ENCODE peak calls at places on chromosomes 4 and X, in nine cellular contexts. One of them, this sample, is unnamed.
A peak's percentile ranks its signal among the peaks of the same experiment; 100 is the strongest.

GRCh38 chr4:184355111-184355604 is 119.2 kb downstream of the IRF2 start:
- DNase-seq in astrocyte: peak; percentile 81
- DNase-seq in OCI-LY7: peak; percentile 68
- DNase-seq in fibroblast of pulmonary artery: peak; percentile 99
- DNase-seq in fibroblast of lung: peak; percentile 86
- DNase-seq in tibial nerve: peak; percentile 31
- DNase-seq in foreskin fibroblast: peak; percentile 97
- DNase-seq in body of pancreas: no peak
- DNase-seq in AG10803: peak; percentile 86
- DNase-seq in this sample: peak; percentile 98

GRCh38 chrX:18348047-18348446 is 6.4 kb downstream of the SCML2 start:
- DNase-seq in AG10803: peak; percentile 4
- DNase-seq in tibial nerve: no peak
- DNase-seq in fibroblast of pulmonary artery: no peak
- DNase-seq in foreskin fibroblast: peak; percentile 9
- DNase-seq in OCI-LY7: no peak
- DNase-seq in fibroblast of lung: peak; percentile 13
- DNase-seq in astrocyte: peak; percentile 12
- DNase-seq in body of pancreas: no peak
- DNase-seq in this sample: no peak

GRCh38 chr4:16194199-16194598 is 32.1 kb downstream of the TAPT1 start:
- DNase-seq in foreskin fibroblast: no peak
- DNase-seq in AG10803: peak; percentile 78
- DNase-seq in astrocyte: peak; percentile 88
- DNase-seq in fibroblast of lung: peak; percentile 91
- DNase-seq in body of pancreas: no peak
- DNase-seq in fibroblast of pulmonary artery: peak; percentile 36
- DNase-seq in tibial nerve: no peak
- DNase-seq in OCI-LY7: no peak
- DNase-seq in this sample: peak; percentile 33

GRCh38 chr4:152209772-152210493 is 326.0 kb downstream of the FBXW7 start:
- DNase-seq in fibroblast of lung: peak; percentile 39
- DNase-seq in AG10803: peak; percentile 4
- DNase-seq in body of pancreas: no peak
- DNase-seq in tibial nerve: no peak
- DNase-seq in astrocyte: peak; percentile 33
- DNase-seq in fibroblast of pulmonary artery: no peak
- DNase-seq in OCI-LY7: no peak
- DNase-seq in foreskin fibroblast: no peak
- DNase-seq in this sample: no peak

GRCh38 chr4:7031526-7032449 is 11.4 kb upstream of the TADA2B start:
- DNase-seq in AG10803: no peak
- DNase-seq in fibroblast of lung: peak; percentile 25
- DNase-seq in tibial nerve: no peak
- DNase-seq in astrocyte: no peak
- DNase-seq in body of pancreas: no peak
- DNase-seq in foreskin fibroblast: no peak
- DNase-seq in fibroblast of pulmonary artery: no peak
- DNase-seq in OCI-LY7: no peak
- DNase-seq in this sample: no peak

GRCh38 chr4:108762559-108763225 is at the start of gene ETNPPL:
- DNase-seq in tibial nerve: no peak
- DNase-seq in body of pancreas: peak; percentile 42
- DNase-seq in AG10803: no peak
- DNase-seq in foreskin fibroblast: peak; percentile 49
- DNase-seq in fibroblast of lung: peak; percentile 21
- DNase-seq in astrocyte: no peak
- DNase-seq in OCI-LY7: no peak
- DNase-seq in fibroblast of pulmonary artery: peak; percentile 3
- DNase-seq in this sample: peak; percentile 6

GRCh38 chrX:7083468-7084396 is 63.8 kb upstream of the STS start:
- DNase-seq in body of pancreas: no peak
- DNase-seq in AG10803: peak; percentile 92
- DNase-seq in OCI-LY7: peak; percentile 90
- DNase-seq in foreskin fibroblast: peak; percentile 88
- DNase-seq in astrocyte: peak; percentile 99
- DNase-seq in fibroblast of lung: peak; percentile 99
- DNase-seq in tibial nerve: no peak
- DNase-seq in fibroblast of pulmonary artery: peak; percentile 78
- DNase-seq in this sample: peak; percentile 74

GRCh38 chr4:4426511-4427477 is 39.9 kb downstream of the NSG1 start:
- DNase-seq in AG10803: no peak
- DNase-seq in OCI-LY7: no peak
- DNase-seq in fibroblast of lung: peak; percentile 42
- DNase-seq in foreskin fibroblast: no peak
- DNase-seq in tibial nerve: no peak
- DNase-seq in astrocyte: no peak
- DNase-seq in body of pancreas: no peak
- DNase-seq in fibroblast of pulmonary artery: no peak
- DNase-seq in this sample: no peak

GRCh38 chrX:105331244-105331643 is 110.8 kb upstream of the TEX13A start:
- DNase-seq in fibroblast of lung: peak; percentile 48
- DNase-seq in astrocyte: peak; percentile 46
- DNase-seq in fibroblast of pulmonary artery: peak; percentile 66
- DNase-seq in tibial nerve: no peak
- DNase-seq in body of pancreas: no peak
- DNase-seq in AG10803: peak; percentile 9
- DNase-seq in OCI-LY7: no peak
- DNase-seq in foreskin fibroblast: peak; percentile 70
- DNase-seq in this sample: peak; percentile 53

GRCh38 chr4:184688447-184688846 is 38.9 kb downstream of the PRIMPOL start:
- DNase-seq in foreskin fibroblast: peak; percentile 95
- DNase-seq in OCI-LY7: no peak
- DNase-seq in fibroblast of lung: peak; percentile 94
- DNase-seq in AG10803: peak; percentile 89
- DNase-seq in body of pancreas: no peak
- DNase-seq in astrocyte: peak; percentile 93
- DNase-seq in fibroblast of pulmonary artery: peak; percentile 83
- DNase-seq in tibial nerve: no peak
- DNase-seq in this sample: peak; percentile 94

GRCh38 chrX:80266979-80267378 is 153.3 kb upstream of the TENT5D start:
- DNase-seq in body of pancreas: no peak
- DNase-seq in fibroblast of pulmonary artery: no peak
- DNase-seq in astrocyte: no peak
- DNase-seq in OCI-LY7: no peak
- DNase-seq in foreskin fibroblast: no peak
- DNase-seq in AG10803: no peak
- DNase-seq in fibroblast of lung: no peak
- DNase-seq in tibial nerve: no peak
- DNase-seq in this sample: no peak

DNA sequence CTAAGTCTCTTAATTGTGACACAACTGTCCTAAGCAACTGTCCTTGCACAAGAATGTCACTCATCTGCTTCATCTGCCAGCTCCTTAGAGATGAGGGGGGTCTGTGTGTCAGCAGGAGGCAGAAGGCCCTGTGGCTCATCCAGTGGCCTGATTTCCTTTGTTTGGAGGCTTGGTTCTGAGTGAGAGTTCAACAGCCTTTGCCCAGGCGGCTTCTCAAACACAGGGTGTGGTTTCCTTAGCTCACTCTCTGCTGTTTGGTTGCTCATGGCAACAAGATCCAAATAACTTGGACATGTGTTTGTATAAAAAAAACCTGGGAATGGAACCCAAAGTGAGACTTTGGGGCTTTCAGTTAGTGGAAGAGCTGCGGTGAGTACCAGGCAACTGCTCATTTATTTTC is 46.6 kb downstream of the MAP7D3 start:
- DNase-seq in body of pancreas: no peak
- DNase-seq in fibroblast of lung: peak; percentile 66
- DNase-seq in foreskin fibroblast: peak; percentile 75
- DNase-seq in astrocyte: peak; percentile 61
- DNase-seq in AG10803: peak; percentile 83
- DNase-seq in fibroblast of pulmonary artery: peak; percentile 75
- DNase-seq in OCI-LY7: no peak
- DNase-seq in tibial nerve: no peak
- DNase-seq in this sample: peak; percentile 80
- H3K4me3 ChIP-seq in body of pancreas: no peak overlapping the region
- H3K4me3 ChIP-seq in fibroblast of lung: peak overlapping the region; percentile 40
- H3K4me3 ChIP-seq in foreskin fibroblast: peak overlapping the region; percentile 47
- H3K4me3 ChIP-seq in astrocyte: no peak overlapping the region
- H3K4me3 ChIP-seq in AG10803: no peak overlapping the region
- H3K4me3 ChIP-seq in fibroblast of pulmonary artery: no peak overlapping the region
- H3K4me3 ChIP-seq in OCI-LY7: no peak overlapping the region
- H3K4me3 ChIP-seq in tibial nerve: no peak overlapping the region
- H3K4me3 ChIP-seq in this sample: no peak overlapping the region

GRCh38 chr4:141352328-141352727 is 131.6 kb downstream of the ZNF330 start:
- DNase-seq in foreskin fibroblast: no peak
- DNase-seq in fibroblast of pulmonary artery: peak; percentile 9
- DNase-seq in fibroblast of lung: no peak
- DNase-seq in astrocyte: no peak
- DNase-seq in AG10803: no peak
- DNase-seq in tibial nerve: no peak
- DNase-seq in body of pancreas: no peak
- DNase-seq in OCI-LY7: no peak
- DNase-seq in this sample: no peak

GRCh38 chr4:141348589-141348988 is 127.9 kb downstream of the ZNF330 start:
- DNase-seq in body of pancreas: no peak
- DNase-seq in astrocyte: no peak
- DNase-seq in fibroblast of pulmonary artery: no peak
- DNase-seq in fibroblast of lung: no peak
- DNase-seq in tibial nerve: no peak
- DNase-seq in AG10803: no peak
- DNase-seq in OCI-LY7: no peak
- DNase-seq in foreskin fibroblast: no peak
- DNase-seq in this sample: no peak

GRCh38 chr4:141347738-141348524 is 127.2 kb downstream of the ZNF330 start:
- DNase-seq in fibroblast of pulmonary artery: peak; percentile 87
- DNase-seq in astrocyte: no peak
- DNase-seq in tibial nerve: no peak
- DNase-seq in OCI-LY7: no peak
- DNase-seq in AG10803: peak; percentile 40
- DNase-seq in foreskin fibroblast: no peak
- DNase-seq in fibroblast of lung: no peak
- DNase-seq in body of pancreas: no peak
- DNase-seq in this sample: peak; percentile 87

GRCh38 chr4:141352775-141353544 is 132.3 kb downstream of the ZNF330 start:
- DNase-seq in fibroblast of lung: peak; percentile 91
- DNase-seq in foreskin fibroblast: peak; percentile 64
- DNase-seq in fibroblast of pulmonary artery: peak; percentile 93
- DNase-seq in OCI-LY7: no peak
- DNase-seq in body of pancreas: no peak
- DNase-seq in AG10803: peak; percentile 89
- DNase-seq in tibial nerve: no peak
- DNase-seq in astrocyte: peak; percentile 87
- DNase-seq in this sample: peak; percentile 85

DNA sequence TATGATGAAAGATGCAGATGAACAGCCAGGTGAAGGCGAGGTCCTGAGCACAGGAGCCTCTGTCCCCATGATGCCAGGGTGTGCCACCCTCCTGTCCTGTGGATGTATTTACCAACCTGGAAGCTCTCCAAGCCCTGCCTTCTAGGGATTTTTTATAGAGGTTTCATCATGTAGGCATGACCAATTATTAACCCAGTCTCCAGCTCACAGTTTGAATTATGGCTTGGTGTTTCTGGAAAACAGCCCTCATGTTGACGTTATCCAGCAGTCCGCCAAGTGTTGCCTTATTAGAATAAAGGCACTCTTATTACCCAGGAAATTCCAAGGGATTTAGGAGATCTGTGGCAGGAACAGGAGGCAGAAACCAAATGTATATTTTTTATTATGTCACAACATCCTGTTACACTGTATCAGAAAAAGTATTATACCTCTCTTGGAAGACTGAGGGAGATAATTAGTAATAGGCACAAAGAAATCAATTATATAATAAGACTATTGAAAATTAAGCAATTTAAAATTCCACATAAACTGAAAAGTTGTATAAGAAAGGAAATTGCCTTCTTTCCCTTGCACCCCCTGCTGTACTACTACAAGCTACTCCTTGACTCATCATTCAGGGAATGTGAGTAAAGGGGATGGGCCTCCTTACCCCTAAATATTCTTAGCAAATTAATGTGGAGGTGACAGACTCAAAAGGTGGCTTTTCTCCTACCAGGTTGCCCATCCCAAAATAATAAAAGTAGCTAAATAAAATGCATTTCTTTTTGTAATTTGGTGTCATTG is 129.6 kb downstream of the ZNF330 start:
- DNase-seq in body of pancreas: peak; percentile 82
- DNase-seq in astrocyte: peak; percentile 89
- DNase-seq in AG10803: peak; percentile 94
- DNase-seq in foreskin fibroblast: peak; percentile 76
- DNase-seq in OCI-LY7: no peak
- DNase-seq in fibroblast of pulmonary artery: peak; percentile 94
- DNase-seq in fibroblast of lung: peak; percentile 90
- DNase-seq in tibial nerve: no peak
- DNase-seq in this sample: peak; percentile 91
- TF ChIP-seq CTCF in body of pancreas: no peak
- TF ChIP-seq CTCF in astrocyte: no peak
- TF ChIP-seq CTCF in AG10803: peak; percentile 14
- TF ChIP-seq CTCF in foreskin fibroblast: no peak
- TF ChIP-seq CTCF in OCI-LY7: no peak
- TF ChIP-seq CTCF in fibroblast of pulmonary artery: no peak
- TF ChIP-seq CTCF in fibroblast of lung: no peak
- TF ChIP-seq CTCF in tibial nerve: no peak
- TF ChIP-seq CTCF in this sample: no peak

DNA sequence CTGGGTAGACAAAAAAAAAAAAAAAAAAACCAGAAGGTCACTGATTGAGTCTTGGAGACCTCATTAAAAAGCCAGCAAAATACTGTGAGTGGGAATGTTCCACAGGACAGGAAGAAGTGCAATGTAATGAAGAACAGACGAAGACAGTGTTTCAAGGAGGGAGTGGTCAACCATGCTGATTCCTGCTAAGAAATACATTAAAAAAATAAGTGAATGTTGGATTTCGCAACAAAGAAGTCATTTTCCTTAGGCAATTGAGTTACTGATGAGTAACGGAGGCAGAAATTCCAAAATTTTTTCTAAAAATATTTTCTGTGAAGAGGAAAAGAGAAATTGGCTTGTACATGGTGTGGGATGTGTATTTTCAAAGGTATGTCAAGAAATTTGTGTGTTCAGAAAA is 94.3 kb upstream of the FAM47B start:
- DNase-seq in AG10803: peak; percentile 82
- DNase-seq in OCI-LY7: no peak
- DNase-seq in body of pancreas: no peak
- DNase-seq in foreskin fibroblast: peak; percentile 74
- DNase-seq in fibroblast of lung: peak; percentile 21
- DNase-seq in tibial nerve: no peak
- DNase-seq in fibroblast of pulmonary artery: peak; percentile 45
- DNase-seq in astrocyte: peak; percentile 5
- DNase-seq in this sample: peak; percentile 38
- H3K4me3 ChIP-seq in AG10803: no peak overlapping the region
- H3K4me3 ChIP-seq in OCI-LY7: no peak overlapping the region
- H3K4me3 ChIP-seq in body of pancreas: no peak overlapping the region
- H3K4me3 ChIP-seq in foreskin fibroblast: no peak overlapping the region
- H3K4me3 ChIP-seq in fibroblast of lung: no peak overlapping the region
- H3K4me3 ChIP-seq in tibial nerve: no peak overlapping the region
- H3K4me3 ChIP-seq in fibroblast of pulmonary artery: no peak overlapping the region
- H3K4me3 ChIP-seq in astrocyte: no peak overlapping the region
- H3K4me3 ChIP-seq in this sample: no peak overlapping the region

DNA sequence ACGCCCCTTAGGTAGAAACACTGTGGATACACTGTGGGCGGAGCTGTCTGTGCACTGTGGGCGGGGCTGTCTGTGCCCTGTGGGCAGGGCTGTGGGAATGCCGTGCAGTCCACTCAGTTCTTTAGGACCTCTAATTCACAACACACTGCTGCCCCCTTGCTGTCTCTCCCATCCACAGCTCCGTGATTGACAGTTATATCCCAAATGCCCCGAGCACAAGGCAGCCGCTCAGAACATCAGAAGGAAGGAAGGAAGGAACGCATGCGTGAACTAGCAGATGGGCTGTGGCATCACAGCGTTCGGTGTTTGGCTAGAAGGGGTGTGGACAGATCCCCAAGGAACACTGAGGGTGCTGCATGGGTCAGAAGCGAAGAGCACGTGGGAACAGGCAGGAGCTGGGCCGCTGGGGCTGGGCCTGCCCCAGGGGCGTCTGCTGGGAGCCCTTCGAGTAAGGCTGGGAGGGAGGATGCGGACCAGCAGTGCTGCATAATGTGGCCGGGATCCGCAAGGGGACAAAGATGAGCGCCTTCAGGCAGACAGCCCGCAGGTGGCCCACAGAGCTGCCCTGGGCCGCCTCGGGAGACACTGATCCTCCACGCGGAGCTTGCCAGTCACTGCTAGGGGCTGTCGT is 29.8 kb downstream of the ACOX3 start:
- DNase-seq in astrocyte: no peak
- DNase-seq in tibial nerve: peak; percentile 51
- DNase-seq in fibroblast of lung: peak; percentile 40
- DNase-seq in body of pancreas: peak; percentile 43
- DNase-seq in OCI-LY7: no peak
- DNase-seq in fibroblast of pulmonary artery: peak; percentile 63
- DNase-seq in AG10803: peak; percentile 41
- DNase-seq in foreskin fibroblast: peak; percentile 79
- DNase-seq in this sample: peak; percentile 61
- TF ChIP-seq CTCF in astrocyte: peak; percentile 21
- TF ChIP-seq CTCF in tibial nerve: peak; percentile 53
- TF ChIP-seq CTCF in fibroblast of lung: peak; percentile 28
- TF ChIP-seq CTCF in body of pancreas: no peak
- TF ChIP-seq CTCF in OCI-LY7: no peak
- TF ChIP-seq CTCF in fibroblast of pulmonary artery: peak; percentile 36
- TF ChIP-seq CTCF in AG10803: peak; percentile 35
- TF ChIP-seq CTCF in foreskin fibroblast: peak; percentile 17
- TF ChIP-seq CTCF in this sample: peak; percentile 37